ENCODE peak calls at places on chromosomes 2 and 18, in nine cellular contexts. E, K, C, F, L, R, X, I and Z are unnamed samples.

GRCh38 chr2:68645523-68645922 is 2.1 kb downstream of the PROKR1 start:
- DNase-seq in C (no peak), F (no peak), R (no peak), X (no peak), L (no peak), I (no peak), K (no peak), E (no peak), Z (no peak)

GRCh38 chr2:42786561-42787345 is 5.6 kb downstream of the HAAO start:
- DNase-seq in L (no peak), I (no peak), X (no peak), C (no peak), K (peak; percentile 45), E (no peak), F (no peak), R (no peak), Z (no peak)

GRCh38 chr2:217790681-217791392 is 212.0 kb downstream of the TNS1 start:
- DNase-seq in E (peak; percentile 20), I (peak; percentile 17), K (no peak), C (peak; percentile 62), X (no peak), R (no peak), L (no peak), F (no peak), Z (peak; percentile 80)

GRCh38 chr2:174350018-174350417 is 15.3 kb downstream of the SP9 start:
- DNase-seq in I (no peak), C (no peak), K (peak; percentile 66), E (no peak), L (no peak), X (no peak), R (no peak), F (no peak), Z (no peak)

GRCh38 chr2:237715459-237715947 is 83.1 kb upstream of the RBM44 start:
- DNase-seq in K (no peak), E (peak; percentile 54), F (no peak), I (peak; percentile 77), L (peak; percentile 70), R (no peak), X (peak; percentile 92), C (no peak), Z (peak; percentile 37)

GRCh38 chr2:111706481-111707001 is 177.5 kb downstream of the ANAPC1 start:
- DNase-seq in F (no peak), R (no peak), E (no peak), L (no peak), C (no peak), I (no peak), K (no peak), X (no peak), Z (no peak)

GRCh38 chr2:15159751-15160177 is 401.4 kb downstream of the NBAS start:
- DNase-seq in X (peak; percentile 49), L (no peak), C (no peak), E (no peak), F (peak; percentile 38), K (peak; percentile 78), I (peak; percentile 55), R (no peak), Z (no peak)

GRCh38 chr18:62876106-62876505 is 160.8 kb downstream of the PHLPP1 start:
- DNase-seq in C (no peak), E (no peak), F (no peak), X (no peak), L (no peak), R (no peak), K (no peak), I (no peak), Z (no peak)

GRCh38 chr2:34365937-34366336 is 766.8 kb upstream of the FAM98A start:
- DNase-seq in L (no peak), X (no peak), F (no peak), E (no peak), C (no peak), R (peak; percentile 75), I (no peak), K (peak; percentile 93), Z (no peak)

GRCh38 chr2:122469147-122469546 is 713.7 kb downstream of the TSN start:
- DNase-seq in I (no peak), F (no peak), K (no peak), E (no peak), L (no peak), X (no peak), R (no peak), C (no peak), Z (no peak)

GRCh38 chr2:237721828-237722227 is 76.8 kb upstream of the RBM44 start:
- DNase-seq in K (no peak), F (no peak), C (no peak), I (no peak), R (no peak), L (no peak), E (no peak), X (no peak), Z (no peak)

GRCh38 chr18:35528749-35529274 is 31.1 kb upstream of the INO80C start:
- DNase-seq in R (no peak), X (no peak), F (no peak), K (no peak), L (no peak), C (no peak), E (no peak), I (no peak), Z (no peak)

GRCh38 chr2:101113441-101114267 is 37.5 kb downstream of the TBC1D8 start:
- DNase-seq in X (peak; percentile 88), K (peak; percentile 81), F (peak; percentile 51), C (no peak), R (peak; percentile 33), I (no peak), L (peak; percentile 30), E (peak; percentile 48), Z (no peak)

GRCh38 chr2:32310577-32310976 is 32.9 kb downstream of the YIPF4 start:
- DNase-seq in R (no peak), C (no peak), I (no peak), E (no peak), F (no peak), K (no peak), X (no peak), L (no peak), Z (no peak)

GRCh38 chr18:55152801-55153200 is 193.5 kb upstream of the CCDC68 start:
- DNase-seq in X (no peak), E (no peak), C (no peak), K (no peak), F (no peak), L (no peak), R (no peak), I (peak; percentile 7), Z (no peak)

GRCh38 chr18:35713545-35713944 is 132.0 kb downstream of the GALNT1 start:
- DNase-seq in F (no peak), X (no peak), I (peak; percentile 92), K (no peak), L (no peak), E (no peak), R (no peak), C (no peak), Z (no peak)

GRCh38 chr2:192162392-192163042 is 32.2 kb downstream of the TMEFF2 start:
- DNase-seq in R (no peak), E (peak; percentile 72), L (peak; percentile 63), F (peak; percentile 50), X (peak; percentile 64), I (peak; percentile 87), K (peak; percentile 89), C (no peak), Z (no peak)

GRCh38 chr2:177554365-177554764 is 161.8 kb downstream of the AGPS start:
- DNase-seq in I (no peak), E (no peak), R (no peak), X (no peak), C (no peak), K (no peak), L (no peak), F (no peak), Z (no peak)

GRCh38 chr2:121319941-121320340 is 34.9 kb upstream of the TFCP2L1 start:
- DNase-seq in F (no peak), E (no peak), L (no peak), R (no peak), I (no peak), C (no peak), K (no peak), X (no peak), Z (no peak)

DNA sequence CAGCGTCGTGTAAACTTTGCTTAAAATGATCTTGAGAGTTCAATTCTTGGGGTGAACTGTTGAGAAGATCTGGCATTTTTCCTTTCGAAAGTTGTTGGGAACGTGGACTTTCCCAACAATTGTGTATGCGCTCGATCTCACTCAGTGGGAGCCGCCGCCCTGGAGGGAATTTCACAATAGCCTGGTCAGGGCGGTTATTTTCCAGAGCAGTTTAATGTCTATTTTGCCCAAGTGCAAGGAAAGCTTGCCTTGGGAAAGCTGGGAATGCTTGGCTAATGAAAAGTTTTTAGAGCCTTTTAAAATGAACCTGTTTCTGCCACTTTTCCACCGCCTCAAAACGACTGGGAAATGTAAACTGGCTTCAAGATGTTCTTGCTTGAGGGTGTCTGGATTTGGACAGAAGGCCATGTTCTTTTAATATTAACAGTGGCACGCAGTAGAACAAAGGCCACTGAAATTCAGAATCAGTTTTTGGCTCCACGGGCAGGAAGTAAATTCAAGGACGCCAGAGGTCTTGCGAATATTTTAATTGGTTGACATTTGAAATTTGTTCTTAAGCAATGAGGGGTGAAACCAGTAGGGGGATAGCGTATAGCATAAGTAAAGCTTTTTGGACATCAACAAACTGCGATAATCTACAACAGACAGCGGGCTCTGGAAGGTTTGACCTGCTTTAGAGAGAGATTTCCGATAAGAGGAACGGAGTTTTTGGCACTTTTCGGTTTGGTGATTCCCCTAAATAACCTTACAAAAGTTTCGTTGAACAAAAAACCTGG is 1.2 kb downstream of the CFLAR start:
- DNase-seq in C (no peak), E (peak; percentile 70), F (peak; percentile 59), X (peak; percentile 84), K (peak; percentile 58), L (peak; percentile 65), R (no peak), I (peak; percentile 94), Z (no peak)
- TF ChIP-seq POLR2AphosphoS5 in C (no peak), E (no peak), F (no peak), X (no peak), K (no peak), L (peak; percentile 56), R (no peak), I (peak; percentile 7), Z (peak; percentile 54)

GRCh38 chr18:51575171-51575570 is 377.7 kb upstream of the MEX3C start:
- DNase-seq in X (no peak), K (no peak), E (no peak), F (no peak), C (no peak), R (no peak), I (no peak), L (no peak), Z (no peak)
- H3K4me3 ChIP-seq in X (no peak overlapping the region), K (no peak overlapping the region), E (no peak overlapping the region), F (no peak overlapping the region), C (no peak overlapping the region), R (no peak overlapping the region), I (no peak overlapping the region), L (no peak overlapping the region), Z (no peak overlapping the region)

DNA sequence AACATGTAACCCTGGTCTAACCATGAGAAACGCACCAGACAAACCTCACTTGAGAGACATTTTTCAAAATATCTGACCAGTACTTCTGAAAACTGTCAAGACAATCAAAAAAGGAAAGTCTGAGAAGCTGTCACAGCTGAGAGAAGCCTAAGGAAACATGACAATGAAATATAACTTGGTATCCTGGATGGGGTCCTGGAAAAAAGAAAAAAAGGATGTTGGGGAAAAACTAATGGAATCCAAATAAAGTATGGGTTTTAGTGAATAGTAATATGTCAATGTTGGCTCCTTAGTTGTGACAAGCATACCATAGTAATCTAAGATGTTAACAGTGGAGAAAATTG is 9.3 kb upstream of the TXNDC2 start:
- DNase-seq in K (no peak), I (no peak), C (no peak), R (no peak), F (no peak), X (no peak), L (no peak), E (no peak), Z (no peak)
- H3K4me1 ChIP-seq in K (no peaks in the 10 kb centered on the region), I (peaks cover 27% of the 10 kb centered on the region), C (peaks cover 7% of the 10 kb centered on the region), R (no peaks in the 10 kb centered on the region), F (peaks cover 55% of the 10 kb centered on the region), X (peaks cover 17% of the 10 kb centered on the region), L (no peaks in the 10 kb centered on the region), E (peaks cover 15% of the 10 kb centered on the region), Z (peaks cover 13% of the 10 kb centered on the region)

GRCh38 chr18:70029163-70029562 is 81.5 kb upstream of the CD226 start:
- DNase-seq in F (no peak), E (no peak), K (no peak), L (no peak), R (no peak), X (no peak), C (no peak), I (no peak), Z (no peak)
- TF ChIP-seq POLR2AphosphoS5 in F (no peak), E (no peak), K (no peak), L (no peak), R (no peak), X (no peak), C (no peak), I (no peak), Z (no peak)